ENCODE peak calls at places on chromosomes 3 and 15, in seven cellular contexts. K is nephron progenitor cell, Y is fibroblast of mammary gland, Z is astrocyte of the spinal cord, D is cardiac muscle cell, V is HCT116, A is GM23338. X is an unnamed sample.

GRCh38 chr3:59877263-59877662 is 827.4 kb upstream of the CFAP20DC start:
- DNase-seq in K (no peak), Y (no peak), Z (no peak), D (peak), V (no peak), A (no peak), X (no peak)

GRCh38 chr3:192449036-192449435 is 278.3 kb downstream of the FGF12 start:
- DNase-seq in K (no peak), Y (peak), Z (no peak), D (no peak), V (no peak), A (peak), X (no peak)

GRCh38 chr3:177348974-177349373 is 151.7 kb upstream of the TBL1XR1 start:
- DNase-seq in K (no peak), Y (no peak), Z (no peak), D (no peak), V (no peak), A (no peak), X (no peak)

GRCh38 chr3:53046171-53047170 is 598 bp upstream of the SFMBT1 start:
- DNase-seq in K (peak), Y (peak), Z (peak), D (peak), V (no peak), A (peak), X (no peak)

GRCh38 chr3:61718565-61718964 is 157.2 kb downstream of the PTPRG start:
- DNase-seq in K (no peak), Y (no peak), Z (no peak), D (no peak), V (no peak), A (no peak), X (no peak)

GRCh38 chr3:57434041-57434440 is 110.1 kb downstream of the DNAH12 start:
- DNase-seq in K (peak), Y (peak), Z (peak), D (peak), V (peak), A (peak), X (no peak)

GRCh38 chr15:83653639-83654378 is at the start of gene ADAMTSL3:
- DNase-seq in K (peak), Y (peak), Z (peak), D (peak), V (no peak), A (peak), X (no peak)

GRCh38 chr3:78402720-78403119 is 1362.8 kb downstream of the ROBO2 start:
- DNase-seq in K (no peak), Y (no peak), Z (no peak), D (no peak), V (no peak), A (no peak), X (no peak)

GRCh38 chr3:188211476-188211875 is 57.5 kb downstream of the LPP start:
- DNase-seq in K (no peak), Y (peak), Z (no peak), D (no peak), V (no peak), A (no peak), X (no peak)

GRCh38 chr15:35874260-35874905 is 328.4 kb upstream of the DPH6 start:
- DNase-seq in K (no peak), Y (peak), Z (peak), D (no peak), V (peak), A (no peak), X (peak)

GRCh38 chr15:100169615-100170279 is 172.0 kb downstream of the ADAMTS17 start:
- DNase-seq in K (no peak), Y (no peak), Z (no peak), D (no peak), V (no peak), A (no peak), X (no peak)

GRCh38 chr15:98548172-98548971 is 100.0 kb upstream of the IGF1R start:
- DNase-seq in K (peak), Y (peak), Z (peak), D (peak), V (no peak), A (peak), X (peak)

GRCh38 chr3:57803647-57804081 is 47.6 kb downstream of the SLMAP start:
- DNase-seq in K (no peak), Y (peak), Z (peak), D (no peak), V (peak), A (peak), X (peak)

GRCh38 chr15:37516628-37517027 is 416.3 kb upstream of the MEIS2 start:
- DNase-seq in K (no peak), Y (no peak), Z (no peak), D (no peak), V (no peak), A (no peak), X (no peak)

GRCh38 chr15:63967616-63968015 is 78.7 kb downstream of the DAPK2 start:
- DNase-seq in K (no peak), Y (no peak), Z (no peak), D (no peak), V (no peak), A (no peak), X (no peak)

GRCh38 chr15:43974852-43975251 is 148.1 kb downstream of the WDR76 start:
- DNase-seq in K (no peak), Y (no peak), Z (no peak), D (no peak), V (no peak), A (no peak), X (no peak)

GRCh38 chr15:66766282-66767228 is 64.5 kb downstream of the SMAD6 start:
- DNase-seq in K (no peak), Y (peak), Z (peak), D (no peak), V (no peak), A (no peak), X (no peak)

GRCh38 chr3:38721207-38721772 is 71.8 kb upstream of the SCN5A start:
- DNase-seq in K (no peak), Y (no peak), Z (no peak), D (no peak), V (no peak), A (peak), X (no peak)

GRCh38 chr15:63971427-63971805 is 74.9 kb downstream of the DAPK2 start:
- DNase-seq in K (no peak), Y (no peak), Z (no peak), D (no peak), V (no peak), A (no peak), X (no peak)

GRCh38 chr15:95247068-95247984 is 1016.0 kb downstream of the MCTP2 start:
- DNase-seq in K (no peak), Y (peak), Z (peak), D (no peak), V (peak), A (no peak), X (peak)

GRCh38 chr3:151197981-151198767 is 4.8 kb downstream of the GPR171 start:
- DNase-seq in K (no peak), Y (no peak), Z (no peak), D (no peak), V (no peak), A (no peak), X (no peak)

GRCh38 chr15:27704939-27705514 is 394.1 kb downstream of the OCA2 start:
- DNase-seq in K (peak), Y (no peak), Z (no peak), D (no peak), V (no peak), A (no peak), X (no peak)

GRCh38 chr3:31968927-31969418 is 12.1 kb downstream of the OSBPL10 start:
- DNase-seq in K (peak), Y (peak), Z (peak), D (no peak), V (peak), A (no peak), X (peak)

GRCh38 chr3:183180105-183180763 is 17.7 kb upstream of the LAMP3 start:
- DNase-seq in K (peak), Y (peak), Z (no peak), D (peak), V (no peak), A (peak), X (no peak)

GRCh38 chr3:122183521-122183892 is at the start of gene CASR:
- DNase-seq in K (peak), Y (no peak), Z (no peak), D (peak), V (no peak), A (peak), X (no peak)

GRCh38 chr3:82196645-82197044 is 435.2 kb upstream of the GBE1 start:
- DNase-seq in K (no peak), Y (no peak), Z (no peak), D (no peak), V (no peak), A (no peak), X (no peak)

GRCh38 chr3:58176185-58176530 is 34.6 kb downstream of the DNASE1L3 start:
- DNase-seq in K (no peak), Y (no peak), Z (no peak), D (no peak), V (no peak), A (no peak), X (no peak)

GRCh38 chr3:103862415-103862814 is 1427.6 kb downstream of the ZPLD1 start:
- DNase-seq in K (no peak), Y (no peak), Z (no peak), D (no peak), V (no peak), A (peak), X (no peak)

GRCh38 chr3:45640091-45640507 is 45.5 kb downstream of the LIMD1 start:
- DNase-seq in K (no peak), Y (no peak), Z (no peak), D (no peak), V (no peak), A (no peak), X (no peak)

GRCh38 chr15:72838311-72838731 is 54.8 kb upstream of the ADPGK start:
- DNase-seq in K (no peak), Y (peak), Z (peak), D (no peak), V (no peak), A (no peak), X (no peak)

GRCh38 chr15:72836676-72837325 is 53.2 kb upstream of the ADPGK start:
- DNase-seq in K (no peak), Y (no peak), Z (no peak), D (no peak), V (no peak), A (no peak), X (no peak)

GRCh38 chr15:72835289-72835890 is 51.8 kb upstream of the ADPGK start:
- DNase-seq in K (no peak), Y (peak), Z (no peak), D (peak), V (peak), A (peak), X (no peak)
- TF ChIP-seq CTCF in K (no peak), Y (peak), Z (peak), D (peak), V (peak), A (peak), X (peak)

GRCh38 chr15:92051726-92052125 is 198.2 kb downstream of the SLCO3A1 start:
- DNase-seq in K (no peak), Y (no peak), Z (no peak), D (no peak), V (no peak), A (no peak), X (no peak)

GRCh38 chr15:92056875-92057274 is 203.4 kb downstream of the SLCO3A1 start:
- DNase-seq in K (no peak), Y (no peak), Z (no peak), D (no peak), V (no peak), A (no peak), X (no peak)

GRCh38 chr15:92049290-92050008 is 195.9 kb downstream of the SLCO3A1 start:
- DNase-seq in K (no peak), Y (no peak), Z (no peak), D (no peak), V (no peak), A (peak), X (no peak)

GRCh38 chr15:92050220-92050898 is 196.9 kb downstream of the SLCO3A1 start:
- DNase-seq in K (no peak), Y (no peak), Z (no peak), D (no peak), V (no peak), A (no peak), X (no peak)

DNA sequence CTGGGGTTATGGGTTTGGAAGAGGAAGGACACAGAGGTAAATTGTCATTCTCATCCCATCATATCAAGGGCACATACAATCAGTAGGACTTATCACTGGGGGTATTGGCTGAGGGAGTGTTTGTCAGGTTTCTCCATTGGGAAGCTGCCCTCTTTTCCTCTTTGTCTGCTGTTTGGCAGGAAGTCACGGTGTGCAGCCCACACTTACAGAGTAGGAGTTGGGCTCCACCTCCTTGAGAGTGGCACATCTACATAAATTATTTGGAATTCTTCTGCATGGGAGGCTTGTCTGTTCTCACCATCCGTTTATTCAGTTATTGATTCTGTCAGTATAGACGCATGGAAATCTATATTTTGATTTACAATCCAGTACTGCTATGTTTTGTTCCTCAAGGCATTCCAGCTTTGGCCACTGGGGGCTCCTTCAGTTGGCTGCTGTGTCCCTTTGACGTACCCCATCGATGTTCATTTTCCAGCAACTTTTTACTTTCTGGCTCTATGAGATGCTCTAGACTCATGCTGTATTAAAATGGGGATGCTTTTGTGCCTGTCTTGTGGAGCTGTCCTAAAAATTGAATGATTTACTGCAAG is 200.3 kb downstream of the SLCO3A1 start:
- DNase-seq in K (no peak), Y (no peak), Z (no peak), D (no peak), V (no peak), A (peak), X (no peak)
- TF ChIP-seq CTCF in K (peak), Y (peak), Z (peak), D (peak), V (peak), A (peak), X (peak)

GRCh38 chr15:70265466-70265978 is 167.8 kb upstream of the TLE3 start:
- DNase-seq in K (no peak), Y (no peak), Z (no peak), D (no peak), V (no peak), A (no peak), X (no peak)
- TF ChIP-seq CTCF in K (no peak), Y (peak), Z (peak), D (peak), V (peak), A (peak), X (no peak)

DNA sequence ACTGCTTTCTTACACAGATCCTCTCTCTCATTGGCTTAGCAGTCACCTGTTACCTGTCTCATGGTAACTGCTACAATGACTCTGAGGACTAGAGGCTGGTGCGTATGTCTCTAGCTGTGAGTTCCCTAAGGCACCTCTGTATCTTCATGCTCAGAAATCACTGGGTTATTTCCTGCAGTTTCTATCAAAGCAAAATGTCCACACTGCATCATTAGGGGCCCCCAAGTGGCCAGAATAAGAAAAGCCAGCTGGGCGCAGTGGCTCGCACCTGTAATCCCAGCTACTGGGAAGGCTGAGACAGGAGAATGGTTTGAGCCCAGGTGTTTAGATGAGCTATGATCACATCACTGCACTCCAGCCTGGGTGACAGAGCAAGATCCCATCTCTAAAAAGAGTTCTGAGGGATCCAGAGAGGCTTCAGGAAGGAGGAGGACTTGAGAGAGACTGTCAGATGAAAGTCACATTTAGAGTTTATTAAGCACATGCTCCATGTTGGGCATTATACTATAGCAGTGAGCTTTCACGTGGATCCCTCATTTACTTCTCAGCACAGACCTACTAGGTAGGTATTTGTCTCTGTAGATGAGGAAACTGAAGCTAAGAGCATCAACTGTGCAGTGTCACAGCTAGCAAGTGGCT is 2.3 kb upstream of the VPS18 start:
- DNase-seq in K (peak), Y (peak), Z (peak), D (peak), V (peak), A (peak), X (no peak)
- TF ChIP-seq CTCF in K (peak), Y (peak), Z (peak), D (peak), V (peak), A (peak), X (peak)

GRCh38 chr3:134378384-134378783 is 4.1 kb upstream of the AMOTL2 start:
- DNase-seq in K (no peak), Y (peak), Z (no peak), D (peak), V (peak), A (peak), X (no peak)
- TF ChIP-seq CTCF in K (peak), Y (peak), Z (peak), D (peak), V (peak), A (peak), X (peak)

GRCh38 chr3:131543714-131544113 is 40.9 kb upstream of the MRPL3 start:
- DNase-seq in K (no peak), Y (peak), Z (peak), D (no peak), V (peak), A (no peak), X (peak)
- TF ChIP-seq CTCF in K (no peak), Y (no peak), Z (no peak), D (no peak), V (no peak), A (no peak), X (no peak)

GRCh38 chr15:40028193-40028592 is 10.8 kb downstream of the SRP14 start:
- DNase-seq in K (no peak), Y (no peak), Z (no peak), D (no peak), V (no peak), A (no peak), X (no peak)

GRCh38 chr15:40032125-40032839 is 6.7 kb downstream of the SRP14 start:
- DNase-seq in K (no peak), Y (no peak), Z (no peak), D (no peak), V (no peak), A (no peak), X (no peak)

GRCh38 chr15:40028853-40029252 is 10.1 kb downstream of the SRP14 start:
- DNase-seq in K (no peak), Y (no peak), Z (no peak), D (no peak), V (no peak), A (no peak), X (no peak)

GRCh38 chr15:40031300-40031699 is 7.7 kb downstream of the SRP14 start:
- DNase-seq in K (no peak), Y (no peak), Z (no peak), D (no peak), V (no peak), A (no peak), X (no peak)

DNA sequence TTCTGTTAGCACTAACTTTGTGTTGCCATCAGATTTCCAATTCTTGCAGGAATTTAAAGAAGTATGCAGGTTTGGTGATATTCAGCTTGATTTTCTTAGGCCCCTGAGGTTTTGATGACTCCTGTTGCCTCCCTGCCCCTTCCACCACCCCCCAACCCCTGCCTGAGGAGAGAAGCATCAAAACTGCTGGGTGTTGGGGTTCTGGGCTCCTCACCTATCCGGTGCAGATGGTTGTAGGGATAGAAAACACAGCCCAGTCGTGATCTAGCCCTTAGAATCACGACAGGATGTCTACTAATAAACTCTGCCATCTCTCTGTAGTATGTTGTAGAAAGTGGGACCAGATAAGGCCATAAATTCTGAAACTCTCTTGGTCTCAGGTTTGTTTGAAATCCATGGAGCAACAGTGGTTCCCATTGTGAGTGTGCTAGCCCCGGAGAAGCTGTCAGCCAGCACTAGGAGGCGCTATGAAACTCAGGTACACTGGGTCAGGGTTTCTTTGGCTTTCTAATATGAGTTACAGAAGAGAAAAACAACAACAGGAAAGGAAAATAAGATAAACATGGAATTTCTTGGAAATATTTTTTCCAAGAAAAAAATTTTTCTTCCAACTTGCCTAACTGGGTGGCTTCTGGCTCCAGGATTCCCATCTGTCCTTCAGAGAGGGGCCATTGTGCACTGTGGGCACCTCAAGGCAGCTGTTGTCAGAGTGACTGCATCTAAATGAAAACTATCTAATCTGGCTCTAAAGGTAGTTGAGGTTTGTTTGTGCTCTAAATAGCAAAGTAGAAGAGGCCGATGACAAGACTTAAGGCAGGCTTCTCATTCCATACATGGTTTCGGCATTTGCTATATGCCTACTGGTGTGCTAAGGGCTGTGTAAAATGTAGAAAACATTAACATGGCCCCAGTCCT is 8.7 kb downstream of the SRP14 start:
- DNase-seq in K (peak), Y (peak), Z (no peak), D (peak), V (no peak), A (peak), X (no peak)
- TF ChIP-seq CTCF in K (peak), Y (peak), Z (peak), D (peak), V (peak), A (peak), X (peak)

DNA sequence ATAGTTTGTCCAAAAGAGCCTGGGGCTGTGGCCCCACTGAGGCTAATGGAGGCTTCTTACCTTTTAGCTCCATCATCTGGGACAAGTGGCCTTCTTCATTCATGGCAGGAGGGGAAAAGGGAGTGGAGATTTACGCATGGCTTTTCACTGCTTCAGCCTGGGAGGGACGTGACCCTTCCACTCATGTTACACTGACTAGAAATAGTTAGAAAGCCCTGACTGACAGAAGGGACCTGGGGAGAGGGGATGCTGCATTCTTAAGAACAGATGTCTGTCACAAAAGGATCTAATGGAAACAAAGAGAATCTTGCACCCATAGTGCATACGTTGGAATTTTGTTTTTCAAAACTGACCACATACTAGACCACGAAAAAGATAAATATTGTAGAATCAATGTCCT is 172.1 kb upstream of the RASGRP1 start:
- DNase-seq in K (peak), Y (no peak), Z (no peak), D (no peak), V (no peak), A (no peak), X (no peak)
- TF ChIP-seq CTCF in K (no peak), Y (no peak), Z (no peak), D (no peak), V (no peak), A (no peak), X (no peak)